ENCODE peak calls at places on chromosome 5, in eight cellular contexts. I is MM.1S; D is stomach; Y is activated CD8-positive, alpha-beta memory T cell treated with anti-CD3 and anti-CD28 coated beads for 48 hours; M is AG08396; X is activated T-cell treated with anti-CD3 and anti-CD28 coated beads, Interleukin-2, amount 50 U/mL, for 48 hours; T is NCI-H146; G is A549. F is an unnamed sample.

GRCh38 chr5:14265574-14265973 is 122.4 kb downstream of the TRIO start:
- DNase-seq in I (no peak), D (no peak), Y (no peak), M (peak; percentile 61), X (no peak), T (no peak), G (peak; percentile 70), F (no peak)

GRCh38 chr5:169627551-169627950 is 9.5 kb upstream of the DOCK2 start:
- DNase-seq in I (no peak), D (no peak), Y (no peak), M (no peak), X (no peak), T (no peak), G (no peak), F (no peak)

GRCh38 chr5:176650354-176650884 is 3.1 kb downstream of the TSPAN17 start:
- DNase-seq in I (no peak), D (no peak), Y (no peak), M (no peak), X (no peak), T (no peak), G (no peak), F (no peak)

GRCh38 chr5:53067641-53068040 is 41.9 kb downstream of the MOCS2 start:
- DNase-seq in I (no peak), D (no peak), Y (no peak), M (no peak), X (no peak), T (no peak), G (no peak), F (no peak)

GRCh38 chr5:74382115-74382514 is 258.4 kb downstream of the ENC1 start:
- DNase-seq in I (no peak), D (no peak), Y (no peak), M (no peak), X (no peak), T (no peak), G (no peak), F (no peak)

GRCh38 chr5:96128204-96128864 is 166.7 kb upstream of the ELL2 start:
- DNase-seq in I (no peak), D (no peak), Y (no peak), M (no peak), X (no peak), T (no peak), G (no peak), F (no peak)

GRCh38 chr5:32523625-32524024 is 61.7 kb upstream of the SUB1 start:
- DNase-seq in I (no peak), D (no peak), Y (no peak), M (no peak), X (no peak), T (peak; percentile 18), G (no peak), F (no peak)

GRCh38 chr5:140567871-140568270 is 3.2 kb downstream of the SLC35A4 start:
- DNase-seq in I (no peak), D (no peak), Y (no peak), M (no peak), X (no peak), T (no peak), G (no peak), F (no peak)

F was measured in omental fat pad.